ENCODE peak calls at places on chromosomes 2 and 18, in five cellular contexts. B is H9, M is neuronal stem cell, C is H1, P is trophoblast cell. R is an unnamed sample.

GRCh38 chr2:19801367-19802087 is 100.3 kb downstream of the TTC32 start:
- DNase-seq in B (no peak), M (no peak), C (no peak), P (peak; percentile 93), R (peak; percentile 96)

GRCh38 chr2:238016526-238016925 is 44.3 kb upstream of the SCLY start:
- DNase-seq in B (no peak), M (no peak), C (no peak), P (no peak), R (no peak)

GRCh38 chr2:54772110-54772509 is 48.6 kb downstream of the EML6 start:
- DNase-seq in B (no peak), M (no peak), C (no peak), P (peak; percentile 52), R (peak; percentile 49)

GRCh38 chr2:54568876-54569298 is 112.8 kb downstream of the SPTBN1 start:
- DNase-seq in B (no peak), M (no peak), C (no peak), P (peak; percentile 19), R (no peak)

GRCh38 chr2:83068706-83069105 is 1390.4 kb downstream of the SUCLG1 start:
- DNase-seq in B (no peak), M (no peak), C (no peak), P (no peak), R (no peak)

GRCh38 chr2:184336688-184337087 is 261.6 kb upstream of the ZNF804A start:
- DNase-seq in B (no peak), M (no peak), C (no peak), P (peak; percentile 50), R (peak; percentile 58)

GRCh38 chr2:172693529-172694185 is 42.0 kb upstream of the RAPGEF4 start:
- DNase-seq in B (no peak), M (no peak), C (no peak), P (no peak), R (no peak)

GRCh38 chr2:224195954-224196571 is 157.0 kb upstream of the SERPINE2 start:
- DNase-seq in B (no peak), M (no peak), C (no peak), P (no peak), R (no peak)

GRCh38 chr2:120440521-120441350 is 94.8 kb downstream of the INHBB start:
- DNase-seq in B (no peak), M (no peak), C (no peak), P (no peak), R (no peak)

GRCh38 chr18:79451237-79452125 is 55.8 kb downstream of the NFATC1 start:
- DNase-seq in B (no peak), M (no peak), C (no peak), P (no peak), R (no peak)

GRCh38 chr18:7272268-7273049 is 41.6 kb downstream of the LRRC30 start:
- DNase-seq in B (peak; percentile 67), M (peak; percentile 63), C (peak; percentile 62), P (peak; percentile 89), R (peak; percentile 63)

GRCh38 chr18:47163241-47163640 is 12.9 kb downstream of the IER3IP1 start:
- DNase-seq in B (no peak), M (no peak), C (no peak), P (peak; percentile 74), R (peak; percentile 64)

GRCh38 chr2:207772081-207772843 is 2.6 kb upstream of the FZD5 start:
- DNase-seq in B (peak; percentile 77), M (no peak), C (no peak), P (peak; percentile 75), R (peak; percentile 62)

GRCh38 chr2:32572030-32572429 is 55.8 kb upstream of the TTC27 start:
- DNase-seq in B (no peak), M (no peak), C (no peak), P (no peak), R (no peak)

GRCh38 chr18:41312241-41312590 is 642.8 kb upstream of the PIK3C3 start:
- DNase-seq in B (no peak), M (no peak), C (no peak), P (no peak), R (no peak)

GRCh38 chr2:112048887-112049286 is 6.2 kb upstream of the TMEM87B start:
- DNase-seq in B (no peak), M (peak; percentile 38), C (no peak), P (peak; percentile 80), R (peak; percentile 72)

GRCh38 chr2:196464311-196464710 is 175.2 kb upstream of the CCDC150 start:
- DNase-seq in B (no peak), M (no peak), C (no peak), P (no peak), R (no peak)

GRCh38 chr2:196468394-196468793 is 171.1 kb upstream of the CCDC150 start:
- DNase-seq in B (no peak), M (no peak), C (no peak), P (no peak), R (no peak)

GRCh38 chr2:196463706-196464105 is 175.8 kb upstream of the CCDC150 start:
- DNase-seq in B (no peak), M (no peak), C (no peak), P (no peak), R (no peak)

DNA sequence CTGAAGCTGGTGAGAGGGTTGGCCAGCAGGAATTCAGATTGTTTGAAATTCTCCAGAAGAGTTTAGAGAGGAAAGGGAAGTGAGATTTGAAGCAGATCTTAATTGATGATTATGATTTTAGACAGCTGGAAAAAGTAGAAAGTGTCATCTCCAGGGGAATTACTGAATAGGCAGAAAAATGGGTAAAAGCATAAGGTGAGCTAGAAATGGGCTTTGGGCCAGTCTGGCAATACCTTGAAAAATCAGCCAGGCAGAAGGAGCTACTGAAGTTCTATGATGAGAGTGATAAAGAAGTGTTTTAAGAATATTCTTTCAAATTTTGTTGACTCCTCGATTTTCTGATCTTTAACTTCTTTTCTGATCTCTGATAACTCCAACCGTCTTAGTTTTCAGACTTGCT is 172.9 kb upstream of the CCDC150 start:
- DNase-seq in B (no peak), M (no peak), C (no peak), P (no peak), R (no peak)
- H2BK12ac ChIP-seq in B (no peak overlapping the region), M (no peak overlapping the region), C (no peak overlapping the region), P (no peak overlapping the region), R (no peak overlapping the region)

GRCh38 chr2:216916956-216917650 is 57.2 kb upstream of the TNP1 start:
- DNase-seq in B (no peak), M (no peak), C (no peak), P (no peak), R (no peak)

GRCh38 chr2:216911886-216912285 is 52.0 kb upstream of the TNP1 start:
- DNase-seq in B (no peak), M (no peak), C (no peak), P (no peak), R (peak; percentile 7)

GRCh38 chr2:216911008-216911407 is 51.1 kb upstream of the TNP1 start:
- DNase-seq in B (no peak), M (no peak), C (no peak), P (no peak), R (no peak)

GRCh38 chr2:216915548-216916128 is 55.8 kb upstream of the TNP1 start:
- DNase-seq in B (no peak), M (no peak), C (no peak), P (no peak), R (no peak)

GRCh38 chr2:216914491-216914890 is 54.6 kb upstream of the TNP1 start:
- DNase-seq in B (no peak), M (peak; percentile 80), C (no peak), P (no peak), R (no peak)
- H2BK12ac ChIP-seq in B (no peak overlapping the region), M (no peak overlapping the region), C (no peak overlapping the region), P (no peak overlapping the region), R (no peak overlapping the region)

DNA sequence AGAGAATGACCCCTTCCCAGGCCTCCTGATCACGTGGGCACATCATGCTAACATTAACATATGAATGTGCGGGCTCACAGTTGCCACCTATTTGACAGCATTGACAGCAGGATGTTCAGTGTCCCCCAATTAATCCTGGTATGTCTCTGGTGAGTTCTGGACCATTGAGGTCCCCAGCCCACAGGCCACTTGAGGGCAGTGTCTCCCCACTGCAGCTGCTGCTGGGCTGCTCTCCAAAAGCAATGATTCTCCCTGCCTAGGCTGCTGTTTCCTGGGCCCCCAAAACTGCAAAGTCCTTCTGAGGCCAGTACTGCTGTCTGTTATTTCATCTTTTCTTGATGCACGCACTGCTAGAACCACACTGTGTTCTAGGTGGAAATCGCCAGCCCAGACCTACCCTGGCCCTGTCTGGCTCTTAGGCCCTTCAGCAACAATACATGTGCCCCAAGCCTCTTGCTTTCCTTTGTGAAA is 52.7 kb upstream of the MAPK4 start:
- DNase-seq in B (peak; percentile 76), M (peak; percentile 50), C (peak; percentile 77), P (peak; percentile 46), R (no peak)
- H2BK12ac ChIP-seq in B (no peak overlapping the region), M (no peak overlapping the region), C (no peak overlapping the region), P (peak overlapping the region; percentile 35), R (no peak overlapping the region)

GRCh38 chr2:12806535-12806934 is 89.8 kb downstream of the TRIB2 start:
- DNase-seq in B (no peak), M (no peak), C (no peak), P (no peak), R (no peak)
- H2BK12ac ChIP-seq in B (no peak overlapping the region), M (no peak overlapping the region), C (no peak overlapping the region), P (no peak overlapping the region), R (no peak overlapping the region)

DNA sequence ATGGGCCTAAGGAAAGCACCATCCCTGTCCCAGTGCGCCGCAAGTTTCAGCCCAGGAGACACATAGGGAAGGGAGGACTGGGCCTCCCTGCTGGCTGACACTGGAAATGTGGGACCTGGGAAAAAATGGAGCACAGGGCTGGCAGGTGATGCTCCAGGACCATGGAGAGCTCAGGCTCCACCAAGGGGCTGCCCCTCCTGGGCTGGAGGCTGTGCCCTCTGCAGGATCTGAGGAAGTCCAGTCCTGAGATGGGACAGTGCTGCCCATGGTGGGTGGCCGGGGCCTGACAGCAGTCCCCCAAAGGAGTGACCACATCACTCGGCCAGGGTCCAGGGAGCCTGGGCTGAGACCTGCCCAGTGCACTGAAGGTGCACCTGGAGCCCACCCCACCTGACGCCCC is 108.6 kb upstream of the TEKT4 start:
- DNase-seq in B (no peak), M (no peak), C (no peak), P (peak; percentile 5), R (no peak)
- H2BK12ac ChIP-seq in B (no peak overlapping the region), M (no peak overlapping the region), C (no peak overlapping the region), P (no peak overlapping the region), R (no peak overlapping the region)

GRCh38 chr2:44671896-44672295 is 269.6 kb upstream of the SIX3 start:
- DNase-seq in B (no peak), M (no peak), C (no peak), P (no peak), R (no peak)

GRCh38 chr2:44668336-44668735 is 273.2 kb upstream of the SIX3 start:
- DNase-seq in B (no peak), M (no peak), C (no peak), P (peak; percentile 21), R (no peak)

GRCh38 chr2:44672431-44672830 is 269.1 kb upstream of the SIX3 start:
- DNase-seq in B (no peak), M (no peak), C (no peak), P (no peak), R (no peak)

GRCh38 chr2:44674473-44675299 is 266.8 kb upstream of the SIX3 start:
- DNase-seq in B (no peak), M (no peak), C (no peak), P (no peak), R (no peak)

DNA sequence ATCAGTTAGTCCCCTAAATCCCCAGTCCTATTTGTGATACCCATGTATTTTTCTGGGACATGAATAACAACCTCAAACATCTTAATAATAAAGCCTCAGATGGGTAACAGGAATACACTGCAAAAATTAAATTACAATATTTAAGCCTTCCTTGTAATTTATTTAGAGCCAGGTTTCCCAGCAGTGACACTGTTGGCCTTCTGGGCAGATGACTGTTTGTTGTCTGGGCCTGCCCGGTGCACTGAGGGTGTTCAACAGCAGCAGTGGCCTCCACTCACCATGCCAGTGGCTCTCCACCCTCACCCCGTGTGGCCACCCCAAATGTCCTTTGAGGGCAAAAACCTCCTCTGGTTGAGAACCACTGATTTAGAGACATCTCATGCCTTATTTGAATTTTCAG is 270.2 kb upstream of the SIX3 start:
- DNase-seq in B (no peak), M (no peak), C (no peak), P (no peak), R (no peak)
- H2BK12ac ChIP-seq in B (no peak overlapping the region), M (no peak overlapping the region), C (peak overlapping the region; percentile 62), P (no peak overlapping the region), R (no peak overlapping the region)

R was measured in mesenchymal stem cell.